ENCODE peak calls at places on chromosome 19, in nine cellular contexts. J is Peyer's patch, X is right lobe of liver, N is body of pancreas, R is IMR-90, Y is tibial nerve, C is ovary, P is uterus, T is testis. H is an unnamed sample.

GRCh38 chr19:39539165-39539518 is 819 bp downstream of the EID2 start:
- DNase-seq in J (no peak), X (no peak), N (no peak), R (peak), Y (no peak), C (no peak), P (no peak), T (no peak), H (no peak)

GRCh38 chr19:49988433-49988832 is 27.5 kb upstream of the SIGLEC11 start:
- DNase-seq in J (no peak), X (no peak), N (no peak), R (peak), Y (no peak), C (no peak), P (no peak), T (no peak), H (no peak)

GRCh38 chr19:57946316-57946715 is 1.2 kb downstream of the ZNF256 start:
- DNase-seq in J (no peak), X (no peak), N (no peak), R (no peak), Y (no peak), C (no peak), P (no peak), T (no peak), H (no peak)

GRCh38 chr19:57465680-57466381 is 8.9 kb upstream of the VN1R1 start:
- DNase-seq in J (no peak), X (no peak), N (no peak), R (peak), Y (no peak), C (no peak), P (no peak), T (no peak), H (no peak)

GRCh38 chr19:15294591-15294990 is 37.7 kb downstream of the BRD4 start:
- DNase-seq in J (no peak), X (peak), N (peak), R (no peak), Y (no peak), C (peak), P (no peak), T (peak), H (no peak)

GRCh38 chr19:38583985-38584305 is 33.8 kb downstream of the MAP4K1 start:
- DNase-seq in J (no peak), X (no peak), N (no peak), R (no peak), Y (no peak), C (no peak), P (no peak), T (no peak), H (no peak)

GRCh38 chr19:44808463-44809371 is at the start of gene BCAM:
- DNase-seq in J (peak), X (peak), N (peak), R (peak), Y (peak), C (peak), P (peak), T (peak), H (peak)

GRCh38 chr19:48859711-48860572 is 8.5 kb downstream of the PLEKHA4 start:
- DNase-seq in J (no peak), X (peak), N (peak), R (no peak), Y (no peak), C (no peak), P (no peak), T (peak), H (no peak)

GRCh38 chr19:6059396-6059947 is 50.8 kb downstream of the RFX2 start:
- DNase-seq in J (no peak), X (peak), N (peak), R (no peak), Y (no peak), C (no peak), P (peak), T (peak), H (no peak)

GRCh38 chr19:18292810-18293641 is 11.6 kb upstream of the JUND start:
- DNase-seq in J (peak), X (peak), N (peak), R (peak), Y (peak), C (peak), P (peak), T (peak), H (peak)

GRCh38 chr19:18292460-18292809 is 11.0 kb upstream of the JUND start:
- DNase-seq in J (no peak), X (peak), N (no peak), R (no peak), Y (no peak), C (no peak), P (no peak), T (no peak), H (peak)

GRCh38 chr19:18291019-18291524 is 9.7 kb upstream of the JUND start:
- DNase-seq in J (no peak), X (peak), N (no peak), R (no peak), Y (no peak), C (peak), P (peak), T (no peak), H (no peak)

GRCh38 chr19:18290250-18291018 is 9.0 kb upstream of the JUND start:
- DNase-seq in J (no peak), X (peak), N (no peak), R (peak), Y (no peak), C (peak), P (no peak), T (no peak), H (no peak)

DNA sequence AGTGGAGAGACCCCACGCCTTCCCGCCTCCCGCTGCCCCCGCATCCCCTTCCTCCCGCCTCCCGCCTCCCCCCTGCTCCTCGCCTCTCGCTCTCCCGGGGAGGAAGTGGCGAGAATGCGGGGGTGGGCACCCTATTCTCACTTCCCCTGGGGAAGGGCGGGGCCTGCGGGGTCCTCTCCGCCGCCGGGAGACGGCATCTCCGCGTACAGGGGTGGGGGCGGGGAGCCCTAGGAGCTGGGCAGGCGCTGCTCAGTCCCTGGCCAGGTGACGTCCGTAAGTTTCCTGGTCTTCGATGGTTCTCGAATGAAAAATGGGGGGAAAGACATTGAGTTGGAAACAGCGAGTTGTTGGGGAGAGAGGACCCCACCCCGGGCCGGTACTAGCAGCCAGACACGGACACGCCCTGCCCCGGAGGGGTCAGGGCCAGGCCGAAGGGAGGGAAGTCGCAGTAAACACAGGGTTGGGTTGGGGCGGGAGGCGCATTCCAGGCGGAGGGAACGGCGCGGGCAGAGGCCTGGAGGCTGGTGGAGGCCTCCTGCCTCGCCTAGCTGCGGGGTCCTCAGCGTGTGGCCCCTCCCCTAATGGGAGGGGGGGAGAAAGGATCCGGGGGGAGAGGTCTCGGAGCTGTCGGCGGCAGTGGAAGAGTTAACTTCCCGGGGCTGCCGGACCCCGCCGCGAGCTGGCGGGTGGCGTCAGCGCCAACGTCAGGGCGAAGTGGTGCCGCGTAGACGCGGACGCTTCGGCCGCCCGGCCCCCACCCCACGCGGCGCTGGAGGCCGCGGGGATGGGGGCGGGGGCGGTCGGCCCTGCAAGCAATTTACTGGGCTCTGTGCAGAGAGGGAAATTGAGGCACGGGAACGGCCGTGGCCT is 10.4 kb upstream of the JUND start:
- DNase-seq in J (peak), X (peak), N (peak), R (peak), Y (peak), C (peak), P (peak), T (peak), H (peak)
- TF ChIP-seq POLR2A in J (peak), X (peak), N (peak), R (peak), Y (peak), C (peak), P (peak), T (no peak), H (peak)

DNA sequence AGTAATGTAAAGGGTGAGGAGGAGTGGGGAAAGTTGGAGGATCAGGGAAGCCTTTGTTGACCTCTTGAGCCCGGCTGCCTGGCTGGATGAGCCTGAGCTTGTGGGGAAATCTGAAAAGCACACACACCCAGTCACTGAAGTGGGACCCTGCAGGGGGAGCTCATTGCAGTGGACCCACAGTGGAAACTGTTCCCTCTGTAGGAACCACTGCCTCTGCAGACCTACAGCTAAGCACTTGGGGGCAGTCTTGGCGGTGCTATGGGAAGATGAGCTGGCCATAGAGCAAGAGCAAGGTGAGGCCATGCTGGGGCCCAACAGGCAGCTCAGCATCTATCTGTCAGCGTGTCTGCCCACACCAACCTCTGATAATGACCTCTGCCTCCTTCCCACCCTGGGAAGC is 294.8 kb downstream of the TSHZ3 start:
- DNase-seq in J (no peak), X (no peak), N (no peak), R (peak), Y (no peak), C (no peak), P (no peak), T (peak), H (peak)
- TF ChIP-seq POLR2A in J (no peak), X (no peak), N (no peak), R (no peak), Y (no peak), C (no peak), P (no peak), T (no peak), H (no peak)

GRCh38 chr19:51394045-51394836 is 3.9 kb upstream of the C19orf84 start:
- DNase-seq in J (peak), X (peak), N (peak), R (peak), Y (peak), C (peak), P (peak), T (peak), H (peak)
- TF ChIP-seq POLR2A in J (no peak), X (no peak), N (no peak), R (peak), Y (no peak), C (no peak), P (no peak), T (no peak), H (no peak)

GRCh38 chr19:27974082-27974513 is 1238.9 kb downstream of the UQCRFS1 start:
- DNase-seq in J (no peak), X (no peak), N (peak), R (no peak), Y (no peak), C (no peak), P (no peak), T (peak), H (no peak)
- TF ChIP-seq POLR2A in J (no peak), X (no peak), N (no peak), R (no peak), Y (no peak), C (no peak), P (no peak), T (no peak), H (no peak)

DNA sequence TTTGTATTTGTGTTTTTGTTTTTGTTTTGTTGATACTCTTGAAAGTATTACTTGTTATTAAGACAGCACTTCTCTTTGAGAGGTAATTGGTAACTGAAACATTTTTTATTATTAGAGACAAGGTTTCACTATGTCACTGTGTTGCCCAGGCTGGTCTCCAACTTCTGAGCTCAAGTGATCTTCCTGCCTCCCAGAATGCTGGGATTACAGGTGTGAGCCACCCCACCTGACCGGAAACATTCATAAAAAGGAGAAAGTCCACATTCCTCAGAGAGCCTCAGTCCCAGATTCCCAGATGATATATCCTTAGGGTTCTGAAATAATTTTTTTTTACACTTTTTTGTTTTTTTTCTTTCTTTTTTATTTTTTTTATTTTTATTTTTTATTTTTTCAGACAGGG is 2.7 kb downstream of the CARM1 start:
- DNase-seq in J (no peak), X (no peak), N (no peak), R (no peak), Y (no peak), C (no peak), P (no peak), T (no peak), H (no peak)
- TF ChIP-seq POLR2A in J (no peak), X (no peak), N (no peak), R (no peak), Y (no peak), C (no peak), P (no peak), T (no peak), H (no peak)

GRCh38 chr19:10654610-10655456 is 687 bp downstream of the ILF3 start:
- DNase-seq in J (peak), X (peak), N (peak), R (no peak), Y (no peak), C (peak), P (peak), T (peak), H (peak)
- TF ChIP-seq POLR2A in J (no peak), X (no peak), N (no peak), R (peak), Y (no peak), C (no peak), P (no peak), T (no peak), H (no peak)

GRCh38 chr19:40717880-40718773 is 1.2 kb downstream of the ITPKC start:
- DNase-seq in J (peak), X (no peak), N (peak), R (peak), Y (peak), C (peak), P (peak), T (no peak), H (peak)

GRCh38 chr19:40719414-40719894 is 2.5 kb downstream of the ITPKC start:
- DNase-seq in J (peak), X (no peak), N (no peak), R (no peak), Y (no peak), C (no peak), P (no peak), T (no peak), H (no peak)

GRCh38 chr19:40716655-40717324 is at the start of the genes COQ8B and ITPKC:
- DNase-seq in J (peak), X (peak), N (peak), R (peak), Y (peak), C (peak), P (peak), T (peak), H (peak)

GRCh38 chr19:40717325-40717879 is 490 bp downstream of the ITPKC start:
- DNase-seq in J (peak), X (peak), N (peak), R (no peak), Y (peak), C (no peak), P (no peak), T (peak), H (peak)

DNA sequence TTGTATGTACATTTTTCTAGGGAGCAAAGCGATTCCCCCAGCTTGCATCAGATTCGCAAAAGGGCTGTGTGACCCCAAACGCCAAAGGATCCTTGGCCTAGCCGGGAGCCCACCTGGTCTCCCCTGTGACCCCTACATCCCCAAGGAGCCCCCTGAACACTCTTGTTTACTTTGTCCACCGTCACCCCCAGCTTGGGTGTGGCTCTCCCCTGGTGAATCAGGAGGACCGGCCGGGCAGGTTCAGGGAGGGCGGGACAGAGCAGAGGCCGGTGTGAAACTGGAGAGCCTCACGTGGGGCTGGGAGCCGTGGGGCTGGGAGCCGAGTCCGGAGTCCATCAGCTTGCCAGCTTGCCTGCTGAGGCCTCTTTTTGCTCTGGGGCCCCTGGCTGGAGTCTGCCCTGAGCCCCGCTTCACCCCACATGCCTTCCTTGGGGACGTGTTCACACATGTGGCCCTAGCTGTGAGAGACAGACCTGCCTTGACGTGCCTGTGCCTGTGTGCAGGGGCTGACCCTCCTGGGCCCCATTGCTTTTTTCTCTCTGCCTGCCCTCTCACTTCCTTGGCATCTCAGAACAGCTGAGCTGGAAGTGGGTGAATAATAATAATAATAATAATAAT is 2.0 kb downstream of the ITPKC start:
- DNase-seq in J (peak), X (peak), N (peak), R (peak), Y (peak), C (peak), P (peak), T (peak), H (peak)
- TF ChIP-seq POLR2A in J (peak), X (no peak), N (peak), R (peak), Y (no peak), C (peak), P (no peak), T (no peak), H (peak)